ENCODE peak calls at places on chromosomes 5 and 9, in eight cellular contexts. O, Y, J, B, X, D, W and V are unnamed samples.

GRCh38 chr5:74143724-74144330 is 496.7 kb downstream of the ENC1 start:
- DNase-seq in O (no peak), Y (no peak), J (no peak), B (no peak), X (no peak), D (no peak), W (no peak), V (no peak)

GRCh38 chr5:61245936-61246335 is 83.7 kb upstream of the SMIM15 start:
- DNase-seq in O (no peak), Y (no peak), J (no peak), B (no peak), X (no peak), D (no peak), W (no peak), V (no peak)

GRCh38 chr9:90789862-90790261 is 11.8 kb upstream of the SYK start:
- DNase-seq in O (no peak), Y (no peak), J (no peak), B (no peak), X (no peak), D (no peak), W (no peak), V (no peak)

GRCh38 chr5:957730-958485 is 50.7 kb upstream of the NKD2 start:
- DNase-seq in O (no peak), Y (no peak), J (no peak), B (no peak), X (no peak), D (no peak), W (peak; percentile 27), V (no peak)

GRCh38 chr5:124341066-124341943 is 405.1 kb downstream of the ZNF608 start:
- DNase-seq in O (no peak), Y (no peak), J (no peak), B (no peak), X (no peak), D (no peak), W (peak; percentile 62), V (no peak)

GRCh38 chr5:1880377-1881272 is 2.1 kb downstream of the IRX4 start:
- DNase-seq in O (no peak), Y (no peak), J (no peak), B (no peak), X (no peak), D (peak; percentile 46), W (no peak), V (peak; percentile 30)

GRCh38 chr9:123742009-123742767 is 187.7 kb downstream of the DENND1A start:
- DNase-seq in O (no peak), Y (no peak), J (peak; percentile 72), B (no peak), X (no peak), D (peak; percentile 65), W (peak; percentile 89), V (no peak)

GRCh38 chr5:62938927-62939326 is 360.3 kb downstream of the LRRC70 start:
- DNase-seq in O (no peak), Y (no peak), J (peak; percentile 3), B (no peak), X (no peak), D (no peak), W (no peak), V (no peak)

GRCh38 chr9:115167175-115167574 is 49.2 kb upstream of the TNC start:
- DNase-seq in O (no peak), Y (no peak), J (peak; percentile 68), B (peak; percentile 78), X (no peak), D (no peak), W (peak; percentile 26), V (no peak)

GRCh38 chr9:32706004-32706749 is 70.7 kb upstream of the TAF1L start:
- DNase-seq in O (no peak), Y (no peak), J (no peak), B (no peak), X (no peak), D (no peak), W (no peak), V (no peak)
- TF ChIP-seq CTCF in O (no peak), Y (no peak), J (peak; percentile 1), B (no peak), X (no peak), D (no peak), W (no peak), V (no peak)

GRCh38 chr5:126594676-126595485 is at the start of gene ALDH7A1:
- DNase-seq in O (peak; percentile 44), Y (peak; percentile 91), J (peak; percentile 96), B (peak; percentile 83), X (peak; percentile 97), D (peak; percentile 95), W (peak; percentile 95), V (peak; percentile 97)
- TF ChIP-seq CTCF in O (no peak), Y (no peak), J (peak; percentile 58), B (peak; percentile 57), X (no peak), D (peak; percentile 47), W (peak; percentile 55), V (peak; percentile 38)

DNA sequence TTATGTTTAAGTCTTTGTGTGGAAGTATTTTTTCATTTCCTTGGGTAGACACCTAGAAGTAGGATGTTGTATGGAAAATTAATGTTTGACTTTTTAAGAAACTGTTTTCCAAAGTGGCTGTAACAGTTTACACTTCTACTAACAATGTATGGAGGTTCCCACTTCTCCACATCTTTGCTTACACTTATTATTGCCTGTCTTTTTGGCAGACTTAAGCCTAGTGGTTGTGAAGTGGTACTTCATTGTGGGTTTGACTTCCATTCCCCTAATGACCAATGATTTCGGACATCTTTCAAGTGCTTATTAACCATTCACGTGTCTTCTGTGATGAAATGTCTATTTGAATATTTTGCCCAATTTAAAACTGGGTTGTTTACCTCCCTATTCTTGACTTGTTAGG is 91.5 kb upstream of the CDKN2B start:
- DNase-seq in O (no peak), Y (no peak), J (no peak), B (no peak), X (no peak), D (no peak), W (no peak), V (no peak)
- TF ChIP-seq CTCF in O (peak; percentile 31), Y (no peak), J (peak; percentile 27), B (peak; percentile 67), X (peak; percentile 70), D (no peak), W (no peak), V (peak; percentile 26)

DNA sequence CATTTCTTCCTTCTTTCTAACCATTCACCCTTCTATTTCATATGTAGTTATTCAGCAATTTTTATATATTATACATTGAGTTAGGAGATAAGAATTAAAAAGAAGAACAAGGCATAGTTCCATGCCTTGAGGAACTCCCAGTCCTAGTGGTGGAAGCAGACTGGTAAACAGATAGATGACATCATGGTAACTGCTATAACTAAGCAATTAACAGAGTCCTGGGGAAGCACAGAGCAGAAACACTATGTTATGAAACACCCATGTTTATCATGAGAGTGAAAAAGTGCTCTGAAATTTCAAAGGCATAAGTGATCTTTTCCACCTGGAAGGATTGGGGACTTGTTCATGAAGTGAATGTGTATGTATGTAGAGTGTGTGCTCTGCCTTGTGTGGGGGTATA is 14.6 kb downstream of the PAPPA start:
- DNase-seq in O (no peak), Y (no peak), J (no peak), B (no peak), X (no peak), D (no peak), W (no peak), V (no peak)
- TF ChIP-seq CTCF in O (no peak), Y (no peak), J (no peak), B (no peak), X (no peak), D (no peak), W (no peak), V (no peak)

GRCh38 chr5:102856374-102856748 is 101.3 kb downstream of the PAM start:
- DNase-seq in O (no peak), Y (no peak), J (peak; percentile 41), B (peak; percentile 72), X (no peak), D (no peak), W (peak; percentile 32), V (no peak)

GRCh38 chr5:102857090-102857818 is 102.1 kb downstream of the PAM start:
- DNase-seq in O (no peak), Y (no peak), J (no peak), B (peak; percentile 47), X (no peak), D (no peak), W (peak; percentile 40), V (no peak)

GRCh38 chr5:102850503-102850902 is 95.4 kb downstream of the PAM start:
- DNase-seq in O (no peak), Y (no peak), J (no peak), B (no peak), X (no peak), D (no peak), W (no peak), V (no peak)

GRCh38 chr5:102855684-102856373 is 100.7 kb downstream of the PAM start:
- DNase-seq in O (no peak), Y (no peak), J (no peak), B (no peak), X (no peak), D (no peak), W (no peak), V (no peak)

GRCh38 chr5:102853680-102854079 is 98.6 kb downstream of the PAM start:
- DNase-seq in O (no peak), Y (no peak), J (peak; percentile 61), B (peak; percentile 38), X (no peak), D (no peak), W (peak; percentile 27), V (no peak)
- TF ChIP-seq CTCF in O (no peak), Y (no peak), J (no peak), B (no peak), X (no peak), D (no peak), W (no peak), V (no peak)

DNA sequence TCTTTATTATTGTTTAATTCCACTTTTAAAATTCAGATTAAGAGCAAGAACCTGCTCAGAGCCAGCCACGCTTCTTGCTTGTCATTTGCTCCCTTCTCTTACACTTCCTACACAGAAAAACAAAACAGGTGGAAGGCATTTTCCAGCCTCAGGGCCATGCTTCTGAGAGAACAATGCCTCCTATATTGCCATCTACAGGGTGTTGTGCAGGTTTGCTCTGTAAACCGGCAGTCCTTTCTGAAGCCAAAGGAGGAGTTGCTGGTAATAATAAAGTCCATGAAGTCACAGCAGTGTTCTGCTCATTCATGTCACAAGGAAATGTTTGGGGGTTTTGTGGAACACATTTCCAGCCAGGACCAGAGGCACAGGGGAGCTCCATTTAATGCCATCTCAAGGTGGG is 16.1 kb upstream of the PRLR start:
- DNase-seq in O (no peak), Y (no peak), J (no peak), B (no peak), X (no peak), D (no peak), W (no peak), V (no peak)
- TF ChIP-seq CTCF in O (no peak), Y (no peak), J (no peak), B (peak; percentile 11), X (no peak), D (no peak), W (no peak), V (peak; percentile 16)

DNA sequence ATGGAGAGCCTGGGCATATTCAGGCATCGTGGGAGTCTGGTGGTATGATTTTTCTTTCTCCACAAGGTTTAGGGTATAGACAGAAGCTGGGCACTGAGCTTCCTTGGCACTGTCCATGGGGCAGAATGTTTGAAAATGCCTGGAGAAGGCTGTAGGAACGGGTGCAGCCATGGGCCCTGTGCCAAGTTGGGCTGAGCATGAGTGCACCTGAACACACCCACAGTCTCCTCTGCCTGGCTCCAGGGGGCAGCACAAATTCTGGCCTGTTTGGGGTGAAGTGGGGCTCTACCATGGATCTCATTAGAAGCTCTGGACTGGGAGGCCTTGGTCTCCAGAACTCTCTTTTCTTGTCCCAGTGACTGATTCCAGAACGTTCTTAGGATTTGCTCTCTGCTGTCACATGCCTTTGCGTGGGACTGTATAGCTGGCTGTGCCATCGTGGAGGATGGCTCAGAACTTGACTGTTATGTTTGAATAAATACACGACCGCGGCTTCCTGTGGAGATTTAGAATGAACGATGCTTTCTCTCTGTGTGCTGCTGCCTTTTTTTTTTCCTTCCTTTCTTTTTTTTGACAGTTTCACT is 229.8 kb downstream of the FANCC start:
- DNase-seq in O (no peak), Y (no peak), J (no peak), B (peak; percentile 7), X (no peak), D (no peak), W (no peak), V (no peak)
- TF ChIP-seq CTCF in O (no peak), Y (no peak), J (peak; percentile 24), B (peak; percentile 45), X (no peak), D (no peak), W (no peak), V (no peak)